ENCODE peak calls at places on chromosomes 1 and 21, in five cellular contexts. B is pancreas, X is aorta, U is epithelial cell of esophagus, T is foreskin fibroblast. O is an unnamed sample.

GRCh38 chr1:37017737-37018136 is 16.6 kb downstream of the GRIK3 start:
- DNase-seq in U (no peak), T (no peak), X (no peak), B (no peak), O (no peak)

GRCh38 chr1:174874337-174875053 is 125.3 kb upstream of the CACYBP start:
- DNase-seq in B (no peak), U (no peak), T (peak; percentile 4), X (no peak), O (no peak)

GRCh38 chr1:235006816-235007215 is 121.8 kb downstream of the TOMM20 start:
- DNase-seq in U (no peak), T (no peak), B (no peak), X (no peak), O (no peak)

GRCh38 chr1:202703191-202703590 is 7.1 kb downstream of the SYT2 start:
- DNase-seq in X (no peak), T (no peak), B (no peak), U (no peak), O (no peak)

GRCh38 chr1:159653201-159653600 is 61.2 kb downstream of the CRP start:
- DNase-seq in U (no peak), X (no peak), B (no peak), T (no peak), O (no peak)

GRCh38 chr1:224539971-224540370 is 76.1 kb upstream of the CNIH3 start:
- DNase-seq in T (peak; percentile 56), B (no peak), U (no peak), X (no peak), O (no peak)

GRCh38 chr1:32474954-32475353 is 10.1 kb downstream of the ZBTB8B start:
- DNase-seq in B (peak; percentile 30), X (no peak), U (no peak), T (no peak), O (no peak)

GRCh38 chr1:224488806-224489584 is 54.4 kb upstream of the WDR26 start:
- DNase-seq in B (no peak), X (no peak), T (peak; percentile 70), U (peak; percentile 41), O (no peak)

GRCh38 chr1:147243228-147243685 is 773 bp downstream of the CHD1L start:
- DNase-seq in T (no peak), B (peak; percentile 36), U (no peak), X (peak; percentile 81), O (peak; percentile 37)

GRCh38 chr1:181099152-181100014 is 10.9 kb downstream of the IER5 start:
- DNase-seq in B (no peak), X (no peak), T (peak; percentile 55), U (peak; percentile 95), O (no peak)

GRCh38 chr1:19456915-19457554 is 28.3 kb downstream of the CAPZB start:
- DNase-seq in X (no peak), B (no peak), T (peak; percentile 51), U (no peak), O (no peak)

GRCh38 chr1:212219679-212220463 is 65.3 kb upstream of the PPP2R5A start:
- DNase-seq in T (no peak), X (no peak), B (no peak), U (no peak), O (no peak)

GRCh38 chr1:95133687-95134086 is 16.5 kb downstream of the TLCD4 start:
- DNase-seq in T (no peak), U (no peak), X (no peak), B (no peak), O (no peak)

GRCh38 chr1:99250724-99251123 is 13.6 kb upstream of the PLPPR4 start:
- DNase-seq in X (no peak), T (no peak), B (no peak), U (peak; percentile 47), O (no peak)

GRCh38 chr1:198153103-198153502 is 3.7 kb upstream of the NEK7 start:
- DNase-seq in U (no peak), T (peak; percentile 66), B (no peak), X (peak; percentile 68), O (no peak)

GRCh38 chr1:167119696-167120095 is 25.8 kb downstream of the STYXL2 start:
- DNase-seq in U (no peak), T (no peak), B (no peak), X (no peak), O (no peak)

GRCh38 chr1:236284291-236284711 is 2.5 kb upstream of the ERO1B start:
- DNase-seq in X (no peak), T (no peak), U (no peak), B (no peak), O (no peak)

GRCh38 chr1:173403996-173404395 is 73.1 kb upstream of the PRDX6 start:
- DNase-seq in U (no peak), B (no peak), X (no peak), T (no peak), O (no peak)

GRCh38 chr1:172089768-172090510 is 248.6 kb downstream of the DNM3 start:
- DNase-seq in T (peak; percentile 73), X (peak; percentile 80), U (peak; percentile 80), B (peak; percentile 42), O (peak; percentile 41)

GRCh38 chr1:161285113-161285512 is 24.7 kb downstream of the MPZ start:
- DNase-seq in X (no peak), T (no peak), B (no peak), U (no peak), O (no peak)

GRCh38 chr1:207500306-207500705 is 4.3 kb downstream of the CR1 start:
- DNase-seq in T (no peak), X (no peak), B (no peak), U (peak; percentile 23), O (no peak)

GRCh38 chr1:64110924-64111777 is 92.3 kb upstream of the UBE2U start:
- DNase-seq in X (no peak), B (no peak), T (peak; percentile 24), U (no peak), O (no peak)

GRCh38 chr1:161499099-161500078 is 5.9 kb upstream of the FCGR2A start:
- DNase-seq in U (no peak), T (no peak), X (no peak), B (no peak), O (no peak)

GRCh38 chr1:111736548-111737215 is 2.5 kb downstream of the INKA2 start:
- DNase-seq in X (no peak), T (peak; percentile 71), U (no peak), B (no peak), O (peak; percentile 78)

GRCh38 chr1:212879947-212880690 is 22.0 kb downstream of the FLVCR1 start:
- DNase-seq in T (peak; percentile 30), U (no peak), X (no peak), B (no peak), O (no peak)

GRCh38 chr1:168966217-168966616 is 140.3 kb upstream of the ATP1B1 start:
- DNase-seq in X (no peak), B (no peak), U (no peak), T (no peak), O (no peak)

GRCh38 chr21:16932314-16932713 is 580.5 kb upstream of the CXADR start:
- DNase-seq in X (no peak), U (no peak), B (no peak), T (no peak), O (no peak)

GRCh38 chr1:248756636-248757035 is 1.1 kb upstream of the LYPD8 start:
- DNase-seq in T (no peak), X (no peak), B (no peak), U (no peak), O (no peak)

GRCh38 chr1:65066379-65066765 is 81.6 kb upstream of the AK4 start:
- DNase-seq in U (no peak), T (no peak), X (no peak), B (no peak), O (no peak)

GRCh38 chr1:151707541-151708065 is 9.0 kb downstream of the CELF3 start:
- DNase-seq in X (no peak), B (no peak), T (no peak), U (no peak), O (no peak)

GRCh38 chr1:147072371-147073061 is 99.8 kb downstream of the PRKAB2 start:
- DNase-seq in B (peak; percentile 19), X (no peak), T (peak; percentile 54), U (peak; percentile 44), O (no peak)

GRCh38 chr1:175188936-175189335 is 3.6 kb downstream of the KIAA0040 start:
- DNase-seq in U (no peak), B (no peak), T (no peak), X (no peak), O (no peak)

GRCh38 chr1:107950434-107950833 is 14.5 kb downstream of the VAV3 start:
- DNase-seq in T (no peak), X (no peak), B (no peak), U (no peak), O (no peak)

GRCh38 chr1:3019007-3019515 is 2.2 kb upstream of the ACTRT2 start:
- DNase-seq in B (no peak), T (no peak), U (no peak), X (peak; percentile 66), O (no peak)

GRCh38 chr1:59081181-59081580 is 215.7 kb upstream of the FGGY start:
- DNase-seq in T (peak; percentile 30), U (no peak), X (no peak), B (no peak), O (no peak)

GRCh38 chr21:26945916-26946315 is 21.0 kb downstream of the ADAMTS5 start:
- DNase-seq in B (no peak), T (peak; percentile 45), U (no peak), X (no peak), O (peak; percentile 13)

GRCh38 chr1:100183370-100183769 is 5.3 kb upstream of the LRRC39 start:
- DNase-seq in U (no peak), T (no peak), X (no peak), B (no peak), O (no peak)

DNA sequence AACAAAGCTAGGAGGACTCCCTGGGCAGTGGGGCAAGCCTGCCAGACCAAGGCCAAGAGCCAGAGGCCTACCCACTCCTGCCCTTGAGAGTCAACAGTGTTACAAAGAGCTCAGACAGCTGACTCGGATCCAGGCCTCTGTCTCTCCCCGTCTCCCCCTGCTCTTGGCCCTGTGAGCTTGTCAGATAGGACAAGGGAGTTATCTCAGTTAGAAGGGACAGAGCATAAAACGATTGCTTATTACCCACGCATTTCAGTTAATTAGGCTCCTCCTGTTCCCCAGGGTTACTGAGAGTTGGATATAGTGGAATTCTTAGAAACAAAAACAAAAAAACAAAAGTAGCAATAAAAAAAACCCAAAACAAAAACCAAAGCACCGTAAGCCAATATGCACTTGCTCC is 1.3 kb downstream of the SLC41A1 start:
- DNase-seq in B (peak; percentile 70), X (no peak), U (no peak), T (peak; percentile 37), O (peak; percentile 73)
- H3K4me3 ChIP-seq in B (peak overlapping the region; percentile 87), X (peak overlapping the region; percentile 81), U (peak overlapping the region; percentile 76), T (peak overlapping the region; percentile 85), O (peak overlapping the region; percentile 75)

GRCh38 chr1:232725303-232726047 is 79.7 kb upstream of the MAP10 start:
- DNase-seq in T (no peak), B (no peak), U (no peak), X (no peak), O (no peak)
- H3K4me3 ChIP-seq in T (no peak overlapping the region), B (no peak overlapping the region), U (no peak overlapping the region), X (no peak overlapping the region), O (no peak overlapping the region)

DNA sequence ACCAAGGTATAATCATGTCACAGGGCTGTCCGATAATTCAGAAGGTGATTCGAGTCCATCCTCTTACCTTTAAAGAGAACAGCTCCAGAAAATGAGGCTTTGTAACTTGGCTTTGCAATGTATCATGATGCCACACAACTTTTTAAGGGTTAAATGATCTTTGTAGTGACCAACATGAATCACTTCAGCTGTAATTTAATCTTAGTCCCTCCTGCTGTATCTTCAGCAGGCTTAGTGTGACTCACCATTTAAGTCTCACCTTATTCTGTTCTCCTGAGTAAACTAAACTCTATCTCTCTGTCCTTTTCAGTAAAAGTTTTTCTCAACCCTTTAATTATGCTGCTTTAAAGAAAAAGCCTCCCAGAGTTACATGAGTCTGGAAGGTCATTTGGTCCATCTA is 1.9 kb upstream of the HIVEP3 start:
- DNase-seq in X (no peak), T (peak; percentile 49), B (no peak), U (peak; percentile 71), O (no peak)
- H3K4me3 ChIP-seq in X (no peak overlapping the region), T (no peak overlapping the region), B (no peak overlapping the region), U (no peak overlapping the region), O (no peak overlapping the region)

GRCh38 chr1:89855413-89856123 is 34.7 kb downstream of the LRRC8D start:
- DNase-seq in T (peak; percentile 77), X (no peak), B (no peak), U (peak; percentile 65), O (no peak)
- H3K4me3 ChIP-seq in T (no peak overlapping the region), X (no peak overlapping the region), B (no peak overlapping the region), U (no peak overlapping the region), O (no peak overlapping the region)